ENCODE peak calls at places on chromosomes 6 and 20, in ten cellular contexts. W is left ventricle myocardium inferior; K is CD4-positive, CD25-positive, alpha-beta regulatory T cell; T is DMS 273 treated with DMSO at 0.1 percent for 48 hours; F is activated naive CD4-positive, alpha-beta T cell treated with anti-CD3 and anti-CD28 coated beads, Interleukin-2, amount 10 ng/mL, durations not matched to agents 7 days and 5 days; Y is breast epithelium; P is NCI-H2081; N is hepatic stellate cell; B is astrocyte of the hippocampus; L is AML-193. H is an unnamed sample.

GRCh38 chr6:404685-405423 is 13.3 kb downstream of the IRF4 start:
- DNase-seq in W (no peak), L (no peak), P (no peak), F (peak), T (no peak), K (no peak), B (no peak), Y (no peak), N (no peak), H (no peak)

GRCh38 chr6:62371840-62372239 is 85.8 kb upstream of the KHDRBS2 start:
- DNase-seq in W (no peak), F (no peak), L (no peak), K (no peak), T (no peak), B (no peak), P (peak), Y (no peak), N (no peak), H (no peak)

GRCh38 chr6:166839569-166839968 is 116.8 kb downstream of the RNASET2 start:
- DNase-seq in B (no peak), W (no peak), F (no peak), Y (no peak), T (no peak), N (no peak), K (no peak), L (no peak), P (no peak), H (no peak)

GRCh38 chr20:10857362-10858070 is 183.7 kb upstream of the JAG1 start:
- DNase-seq in T (no peak), F (no peak), B (peak), L (peak), K (no peak), P (no peak), W (no peak), Y (no peak), N (no peak), H (no peak)

GRCh38 chr6:56444855-56445254 is 197.5 kb upstream of the COL21A1 start:
- DNase-seq in T (no peak), K (no peak), B (no peak), N (no peak), Y (no peak), W (no peak), L (no peak), F (no peak), P (no peak), H (no peak)

GRCh38 chr6:39087197-39087596 is 27.8 kb downstream of the SAYSD1 start:
- DNase-seq in T (no peak), P (no peak), B (no peak), F (no peak), K (no peak), N (no peak), W (no peak), L (no peak), Y (no peak), H (no peak)

GRCh38 chr6:27224729-27225128 is 22.8 kb upstream of the PRSS16 start:
- DNase-seq in N (no peak), L (no peak), B (no peak), W (no peak), T (no peak), Y (no peak), K (no peak), P (no peak), F (no peak), H (no peak)

GRCh38 chr20:37999526-38000263 is 33.6 kb downstream of the TTI1 start:
- DNase-seq in P (no peak), N (no peak), F (no peak), W (no peak), K (no peak), B (no peak), T (no peak), Y (no peak), L (no peak), H (no peak)

GRCh38 chr20:24040896-24041459 is 52.4 kb upstream of the GGTLC1 start:
- DNase-seq in N (no peak), K (no peak), Y (no peak), W (no peak), F (no peak), B (no peak), T (no peak), L (no peak), P (no peak), H (no peak)

GRCh38 chr6:36920049-36920448 is 34.3 kb downstream of the C6orf89 start:
- DNase-seq in Y (no peak), T (no peak), P (no peak), N (no peak), L (no peak), K (no peak), B (no peak), W (no peak), F (no peak), H (no peak)

GRCh38 chr20:17542481-17542880 is 11.3 kb upstream of the BFSP1 start:
- DNase-seq in K (no peak), B (no peak), L (no peak), W (no peak), F (no peak), P (no peak), N (no peak), T (no peak), Y (no peak), H (no peak)

GRCh38 chr6:16206595-16207037 is 31.8 kb upstream of the GMPR start:
- DNase-seq in B (peak), W (no peak), K (peak), L (peak), P (peak), Y (no peak), N (peak), T (peak), F (peak), H (peak)

GRCh38 chr20:46139243-46139889 is 21.3 kb downstream of the CD40 start:
- DNase-seq in F (no peak), N (no peak), K (no peak), W (no peak), B (peak), Y (no peak), P (no peak), T (no peak), L (no peak), H (no peak)

GRCh38 chr6:89411269-89412070 is 603 bp downstream of the RRAGD start:
- DNase-seq in F (peak), K (peak), B (peak), N (no peak), Y (peak), W (peak), P (peak), T (no peak), L (peak), H (no peak)

GRCh38 chr20:37226889-37227288 is 34.7 kb downstream of the GHRH start:
- DNase-seq in N (no peak), K (no peak), B (peak), T (no peak), P (no peak), W (peak), Y (no peak), F (no peak), L (no peak), H (no peak)

GRCh38 chr6:27303613-27304272 is 8.3 kb downstream of the POM121L2 start:
- DNase-seq in L (no peak), T (no peak), N (no peak), K (no peak), W (no peak), P (no peak), B (no peak), F (no peak), Y (no peak), H (no peak)

GRCh38 chr6:147624946-147625515 is 116.5 kb downstream of the SAMD5 start:
- DNase-seq in L (no peak), W (no peak), T (no peak), K (no peak), P (no peak), B (no peak), F (no peak), Y (no peak), N (no peak), H (no peak)

GRCh38 chr6:105038259-105038658 is 81.4 kb downstream of the LIN28B start:
- DNase-seq in B (no peak), F (no peak), W (no peak), T (no peak), P (no peak), L (no peak), N (no peak), Y (no peak), K (no peak), H (no peak)

GRCh38 chr6:137872071-137872470 is 5.0 kb downstream of the TNFAIP3 start:
- DNase-seq in T (no peak), N (peak), L (peak), P (no peak), K (no peak), F (no peak), B (no peak), W (no peak), Y (no peak), H (no peak)

GRCh38 chr6:4380881-4381281 is 245.5 kb upstream of the ECI2 start:
- DNase-seq in L (no peak), B (no peak), T (no peak), P (no peak), N (no peak), K (no peak), Y (no peak), W (no peak), F (no peak), H (peak)

GRCh38 chr20:23832775-23833508 is 6.4 kb upstream of the CST2 start:
- DNase-seq in K (no peak), Y (no peak), T (no peak), L (no peak), W (no peak), N (no peak), B (no peak), P (no peak), F (no peak), H (no peak)

GRCh38 chr20:7770578-7770977 is 169.7 kb downstream of the HAO1 start:
- DNase-seq in W (no peak), B (no peak), K (no peak), L (no peak), P (peak), Y (no peak), N (no peak), T (no peak), F (no peak), H (no peak)

GRCh38 chr20:19841740-19842139 is 83.7 kb downstream of the RIN2 start:
- DNase-seq in W (no peak), P (no peak), K (no peak), T (no peak), Y (no peak), N (no peak), B (no peak), L (no peak), F (no peak), H (no peak)

GRCh38 chr20:40980106-40980827 is 48.4 kb upstream of the TOP1 start:
- DNase-seq in L (no peak), T (no peak), B (no peak), K (no peak), Y (no peak), W (no peak), F (no peak), N (no peak), P (no peak), H (no peak)

GRCh38 chr6:112030206-112030932 is 23.5 kb upstream of the CCN6 start:
- DNase-seq in P (no peak), W (no peak), N (no peak), T (no peak), L (no peak), B (no peak), K (no peak), F (no peak), Y (no peak), H (no peak)

H was measured in SJSA1.